ENCODE peak calls at places on chromosomes 2 and 18, in six cellular contexts. One of them, this sample, is unnamed.

GRCh38 chr2:234393352-234393751 is 103.5 kb downstream of the ARL4C start:
- DNase-seq in fibroblast of lung: no peak
- DNase-seq in neuronal stem cell: no peak
- DNase-seq in tibial artery: no peak
- DNase-seq in GM23248: no peak
- DNase-seq in endodermal cell: no peak
- DNase-seq in this sample: no peak

GRCh38 chr18:67845035-67845434 is 328.5 kb upstream of the DSEL start:
- DNase-seq in endodermal cell: no peak
- DNase-seq in fibroblast of lung: no peak
- DNase-seq in GM23248: peak; percentile 24
- DNase-seq in neuronal stem cell: no peak
- DNase-seq in tibial artery: no peak
- DNase-seq in this sample: no peak

GRCh38 chr18:23868341-23868740 is 146.2 kb upstream of the TTC39C start:
- DNase-seq in endodermal cell: no peak
- DNase-seq in neuronal stem cell: no peak
- DNase-seq in GM23248: no peak
- DNase-seq in tibial artery: no peak
- DNase-seq in fibroblast of lung: no peak
- DNase-seq in this sample: no peak

GRCh38 chr18:25737710-25738251 is 352.6 kb downstream of the SS18 start:
- DNase-seq in neuronal stem cell: no peak
- DNase-seq in fibroblast of lung: peak; percentile 98
- DNase-seq in tibial artery: no peak
- DNase-seq in GM23248: peak; percentile 97
- DNase-seq in endodermal cell: no peak
- DNase-seq in this sample: no peak

GRCh38 chr2:216619411-216620393 is 13.5 kb upstream of the IGFBP2 start:
- DNase-seq in endodermal cell: peak; percentile 68
- DNase-seq in GM23248: peak; percentile 42
- DNase-seq in fibroblast of lung: peak; percentile 41
- DNase-seq in neuronal stem cell: no peak
- DNase-seq in tibial artery: no peak
- DNase-seq in this sample: no peak

GRCh38 chr18:9173770-9174233 is 37.2 kb downstream of the ANKRD12 start:
- DNase-seq in GM23248: no peak
- DNase-seq in fibroblast of lung: no peak
- DNase-seq in endodermal cell: no peak
- DNase-seq in tibial artery: no peak
- DNase-seq in neuronal stem cell: no peak
- DNase-seq in this sample: no peak

GRCh38 chr2:101388232-101388631 is 929 bp upstream of the CREG2 start:
- DNase-seq in neuronal stem cell: no peak
- DNase-seq in fibroblast of lung: peak; percentile 77
- DNase-seq in GM23248: peak; percentile 67
- DNase-seq in endodermal cell: no peak
- DNase-seq in tibial artery: no peak
- DNase-seq in this sample: no peak

GRCh38 chr18:78782951-78783563 is 196.6 kb upstream of the SALL3 start:
- DNase-seq in endodermal cell: no peak
- DNase-seq in fibroblast of lung: no peak
- DNase-seq in GM23248: no peak
- DNase-seq in neuronal stem cell: no peak
- DNase-seq in tibial artery: peak; percentile 43
- DNase-seq in this sample: no peak

GRCh38 chr2:135182190-135182589 is 130.1 kb downstream of the RAB3GAP1 start:
- DNase-seq in neuronal stem cell: peak; percentile 9
- DNase-seq in endodermal cell: no peak
- DNase-seq in GM23248: no peak
- DNase-seq in tibial artery: no peak
- DNase-seq in fibroblast of lung: no peak
- DNase-seq in this sample: no peak

GRCh38 chr2:186595219-186595618 is 5.4 kb downstream of the ITGAV start:
- DNase-seq in endodermal cell: no peak
- DNase-seq in GM23248: peak; percentile 20
- DNase-seq in neuronal stem cell: no peak
- DNase-seq in tibial artery: no peak
- DNase-seq in fibroblast of lung: peak; percentile 71
- DNase-seq in this sample: no peak

GRCh38 chr2:61763605-61764034 is 90.2 kb downstream of the FAM161A start:
- DNase-seq in GM23248: peak; percentile 92
- DNase-seq in neuronal stem cell: no peak
- DNase-seq in fibroblast of lung: peak; percentile 89
- DNase-seq in endodermal cell: no peak
- DNase-seq in tibial artery: peak; percentile 88
- DNase-seq in this sample: peak; percentile 88

GRCh38 chr18:59897321-59897954 is 2.4 kb upstream of the PMAIP1 start:
- DNase-seq in tibial artery: no peak
- DNase-seq in fibroblast of lung: no peak
- DNase-seq in GM23248: no peak
- DNase-seq in neuronal stem cell: no peak
- DNase-seq in endodermal cell: peak; percentile 82
- DNase-seq in this sample: no peak

DNA sequence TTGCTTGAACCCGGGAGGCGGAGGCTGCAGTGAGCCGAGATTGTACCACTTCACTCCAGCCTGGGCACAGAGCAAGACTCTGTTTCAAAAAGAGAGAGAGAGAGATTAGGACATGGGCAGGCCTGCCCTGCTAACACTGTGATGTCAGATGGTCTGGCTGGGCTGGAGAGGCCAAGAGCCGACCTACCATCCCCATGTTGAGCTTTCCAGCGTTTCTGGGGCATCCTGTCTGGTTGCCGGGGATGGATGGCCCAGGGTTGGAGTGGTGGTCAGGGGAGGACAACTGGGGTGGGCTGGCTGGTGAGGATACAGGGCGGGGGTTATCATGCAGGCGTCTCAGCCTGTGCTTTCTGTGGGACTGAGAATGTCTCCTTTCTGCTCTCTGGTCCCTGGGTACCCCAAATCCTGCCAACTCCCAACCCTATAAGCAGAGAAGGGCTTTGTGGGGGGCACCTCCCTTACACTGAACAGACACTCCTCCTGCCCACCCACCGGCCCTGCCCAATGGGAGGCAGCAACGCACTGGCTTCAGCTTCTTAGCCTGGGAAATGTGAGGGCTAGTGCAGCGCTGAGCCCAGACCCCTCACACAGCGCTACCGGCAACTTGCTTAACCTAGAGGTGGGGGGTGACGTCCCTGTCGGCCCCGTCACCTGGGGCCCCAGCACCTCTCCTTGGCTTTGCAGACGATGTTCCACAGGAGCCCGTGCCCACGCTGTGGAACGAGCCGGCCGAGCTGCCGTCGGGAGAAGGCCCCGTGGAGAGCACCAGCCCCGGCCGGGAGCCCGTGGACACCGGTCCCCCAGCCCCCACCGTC is 5.4 kb downstream of the SNORC start:
- DNase-seq in GM23248: no peak
- DNase-seq in endodermal cell: peak; percentile 68
- DNase-seq in neuronal stem cell: no peak
- DNase-seq in tibial artery: peak; percentile 45
- DNase-seq in fibroblast of lung: no peak
- DNase-seq in this sample: peak; percentile 74
- H3K4me3 ChIP-seq in GM23248: no peak overlapping the region
- H3K4me3 ChIP-seq in endodermal cell: no peak overlapping the region
- H3K4me3 ChIP-seq in neuronal stem cell: peak overlapping the region; percentile 66
- H3K4me3 ChIP-seq in tibial artery: peak overlapping the region; percentile 52
- H3K4me3 ChIP-seq in fibroblast of lung: no peak overlapping the region
- H3K4me3 ChIP-seq in this sample: no peak overlapping the region

GRCh38 chr2:175004980-175005832 is at the start of gene CHN1:
- DNase-seq in fibroblast of lung: peak; percentile 74
- DNase-seq in neuronal stem cell: peak; percentile 91
- DNase-seq in endodermal cell: peak; percentile 92
- DNase-seq in GM23248: peak; percentile 88
- DNase-seq in tibial artery: peak; percentile 87
- DNase-seq in this sample: peak; percentile 95
- H3K27me3 ChIP-seq in fibroblast of lung: no peaks in the 10 kb centered on the region
- H3K27me3 ChIP-seq in neuronal stem cell: no peaks in the 10 kb centered on the region
- H3K27me3 ChIP-seq in endodermal cell: no peaks in the 10 kb centered on the region
- H3K27me3 ChIP-seq in GM23248: peaks cover 16% of the 10 kb centered on the region
- H3K27me3 ChIP-seq in tibial artery: no peaks in the 10 kb centered on the region
- H3K27me3 ChIP-seq in this sample: no peaks in the 10 kb centered on the region

DNA sequence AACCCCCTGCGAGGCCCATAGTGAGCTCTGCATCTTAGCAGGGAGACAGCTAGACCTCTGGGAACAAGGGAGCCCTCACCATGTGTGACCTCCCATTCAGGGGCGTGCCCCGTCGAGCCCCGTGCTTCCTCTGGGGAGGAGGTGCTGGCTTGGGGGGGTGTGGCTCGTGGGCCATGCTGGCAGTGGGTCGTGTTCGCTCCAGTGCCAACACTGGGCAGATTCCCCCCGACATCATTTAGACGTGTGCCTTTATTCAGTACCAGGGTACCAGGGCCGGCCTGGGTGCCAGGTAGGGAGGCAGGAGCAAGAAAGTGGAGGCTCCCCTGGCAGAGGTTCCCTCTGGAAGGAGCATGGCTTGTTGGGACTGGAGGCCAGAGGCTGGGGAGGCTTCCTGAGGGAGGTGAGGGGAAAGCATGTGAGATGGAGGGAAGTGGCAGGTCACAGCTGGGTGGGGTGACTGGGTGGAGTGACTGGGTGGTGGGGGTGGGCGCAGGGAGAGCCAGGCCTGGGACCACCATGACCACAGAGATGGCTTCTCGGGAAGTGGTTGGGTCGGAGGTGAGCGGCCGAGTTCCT is 15.2 kb downstream of the GPC1 start:
- DNase-seq in neuronal stem cell: no peak
- DNase-seq in fibroblast of lung: no peak
- DNase-seq in tibial artery: no peak
- DNase-seq in endodermal cell: no peak
- DNase-seq in GM23248: no peak
- DNase-seq in this sample: no peak
- H3K27ac ChIP-seq in neuronal stem cell: no peak overlapping the region
- H3K27ac ChIP-seq in fibroblast of lung: no peak overlapping the region
- H3K27ac ChIP-seq in tibial artery: no peak overlapping the region
- H3K27ac ChIP-seq in endodermal cell: no peak overlapping the region
- H3K27ac ChIP-seq in GM23248: no peak overlapping the region
- H3K27ac ChIP-seq in this sample: no peak overlapping the region

GRCh38 chr2:23020659-23021058 is 364.3 kb upstream of the KLHL29 start:
- DNase-seq in tibial artery: no peak
- DNase-seq in neuronal stem cell: no peak
- DNase-seq in fibroblast of lung: no peak
- DNase-seq in GM23248: no peak
- DNase-seq in endodermal cell: no peak
- DNase-seq in this sample: no peak

GRCh38 chr2:23021311-23022120 is 363.5 kb upstream of the KLHL29 start:
- DNase-seq in endodermal cell: peak; percentile 22
- DNase-seq in neuronal stem cell: no peak
- DNase-seq in GM23248: no peak
- DNase-seq in tibial artery: no peak
- DNase-seq in fibroblast of lung: no peak
- DNase-seq in this sample: no peak

GRCh38 chr2:23026671-23027070 is 358.3 kb upstream of the KLHL29 start:
- DNase-seq in endodermal cell: no peak
- DNase-seq in neuronal stem cell: no peak
- DNase-seq in GM23248: no peak
- DNase-seq in tibial artery: no peak
- DNase-seq in fibroblast of lung: no peak
- DNase-seq in this sample: no peak

GRCh38 chr2:23027396-23027795 is 357.6 kb upstream of the KLHL29 start:
- DNase-seq in GM23248: no peak
- DNase-seq in neuronal stem cell: no peak
- DNase-seq in endodermal cell: peak; percentile 38
- DNase-seq in fibroblast of lung: no peak
- DNase-seq in tibial artery: no peak
- DNase-seq in this sample: no peak

GRCh38 chr2:23023722-23024121 is 361.3 kb upstream of the KLHL29 start:
- DNase-seq in endodermal cell: no peak
- DNase-seq in fibroblast of lung: no peak
- DNase-seq in tibial artery: no peak
- DNase-seq in neuronal stem cell: no peak
- DNase-seq in GM23248: no peak
- DNase-seq in this sample: no peak
- H3K4me3 ChIP-seq in endodermal cell: no peak overlapping the region
- H3K4me3 ChIP-seq in fibroblast of lung: no peak overlapping the region
- H3K4me3 ChIP-seq in tibial artery: no peak overlapping the region
- H3K4me3 ChIP-seq in neuronal stem cell: no peak overlapping the region
- H3K4me3 ChIP-seq in GM23248: no peak overlapping the region
- H3K4me3 ChIP-seq in this sample: no peak overlapping the region

GRCh38 chr18:37524546-37525301 is 40.9 kb downstream of the CELF4 start:
- DNase-seq in GM23248: no peak
- DNase-seq in endodermal cell: peak; percentile 79
- DNase-seq in neuronal stem cell: no peak
- DNase-seq in fibroblast of lung: no peak
- DNase-seq in tibial artery: no peak
- DNase-seq in this sample: no peak
- H3K27me3 ChIP-seq in GM23248: peaks cover 37% of the 10 kb centered on the region
- H3K27me3 ChIP-seq in endodermal cell: peaks cover 53% of the 10 kb centered on the region
- H3K27me3 ChIP-seq in neuronal stem cell: no peaks in the 10 kb centered on the region
- H3K27me3 ChIP-seq in fibroblast of lung: peaks cover 8% of the 10 kb centered on the region
- H3K27me3 ChIP-seq in tibial artery: peaks cover 60% of the 10 kb centered on the region
- H3K27me3 ChIP-seq in this sample: no peaks in the 10 kb centered on the region